ENCODE peak calls at places on chromosomes 16 and 17, in seven cellular contexts. One of them, this sample, is unnamed.

GRCh38 chr17:62704381-62704971 is 77.0 kb downstream of the MRC2 start:
- DNase-seq in AG10803: peak
- DNase-seq in transverse colon: peak
- DNase-seq in foreskin fibroblast: peak
- DNase-seq in GM23248: peak
- DNase-seq in effector memory CD4-positive, alpha-beta T cell: no peak
- DNase-seq in PC-9: peak
- DNase-seq in this sample: no peak

GRCh38 chr16:31246296-31246695 is 13.5 kb upstream of the ITGAM start:
- DNase-seq in transverse colon: no peak
- DNase-seq in foreskin fibroblast: no peak
- DNase-seq in GM23248: no peak
- DNase-seq in effector memory CD4-positive, alpha-beta T cell: no peak
- DNase-seq in AG10803: no peak
- DNase-seq in PC-9: no peak
- DNase-seq in this sample: no peak

GRCh38 chr16:84517366-84517765 is 12.9 kb upstream of the MEAK7 start:
- DNase-seq in transverse colon: no peak
- DNase-seq in GM23248: no peak
- DNase-seq in PC-9: no peak
- DNase-seq in foreskin fibroblast: no peak
- DNase-seq in effector memory CD4-positive, alpha-beta T cell: no peak
- DNase-seq in AG10803: no peak
- DNase-seq in this sample: no peak

GRCh38 chr16:66681676-66682075 is 14.9 kb downstream of the CMTM4 start:
- DNase-seq in AG10803: no peak
- DNase-seq in GM23248: no peak
- DNase-seq in foreskin fibroblast: no peak
- DNase-seq in transverse colon: no peak
- DNase-seq in effector memory CD4-positive, alpha-beta T cell: no peak
- DNase-seq in PC-9: no peak
- DNase-seq in this sample: no peak

GRCh38 chr17:16997514-16998429 is 25.9 kb upstream of the TNFRSF13B start:
- DNase-seq in effector memory CD4-positive, alpha-beta T cell: no peak
- DNase-seq in foreskin fibroblast: no peak
- DNase-seq in transverse colon: no peak
- DNase-seq in PC-9: no peak
- DNase-seq in AG10803: no peak
- DNase-seq in GM23248: no peak
- DNase-seq in this sample: no peak

GRCh38 chr17:68057531-68057952 is 22.0 kb downstream of the KPNA2 start:
- DNase-seq in PC-9: no peak
- DNase-seq in transverse colon: peak
- DNase-seq in foreskin fibroblast: no peak
- DNase-seq in AG10803: peak
- DNase-seq in GM23248: peak
- DNase-seq in effector memory CD4-positive, alpha-beta T cell: no peak
- DNase-seq in this sample: peak

GRCh38 chr16:79182618-79183017 is 417.9 kb downstream of the MAF start:
- DNase-seq in GM23248: peak
- DNase-seq in foreskin fibroblast: no peak
- DNase-seq in transverse colon: no peak
- DNase-seq in effector memory CD4-positive, alpha-beta T cell: no peak
- DNase-seq in AG10803: no peak
- DNase-seq in PC-9: no peak
- DNase-seq in this sample: no peak

GRCh38 chr16:9177861-9178260 is 86.4 kb downstream of the HAPSTR1 start:
- DNase-seq in GM23248: no peak
- DNase-seq in effector memory CD4-positive, alpha-beta T cell: no peak
- DNase-seq in AG10803: no peak
- DNase-seq in transverse colon: no peak
- DNase-seq in foreskin fibroblast: no peak
- DNase-seq in PC-9: no peak
- DNase-seq in this sample: no peak

GRCh38 chr16:57184113-57184512 is 1.7 kb downstream of the PSME3IP1 start:
- DNase-seq in PC-9: no peak
- DNase-seq in foreskin fibroblast: no peak
- DNase-seq in AG10803: no peak
- DNase-seq in effector memory CD4-positive, alpha-beta T cell: no peak
- DNase-seq in GM23248: no peak
- DNase-seq in transverse colon: no peak
- DNase-seq in this sample: no peak

GRCh38 chr17:14205992-14206461 is 30.6 kb downstream of the CDRT15 start:
- DNase-seq in AG10803: no peak
- DNase-seq in transverse colon: peak
- DNase-seq in GM23248: no peak
- DNase-seq in effector memory CD4-positive, alpha-beta T cell: peak
- DNase-seq in foreskin fibroblast: no peak
- DNase-seq in PC-9: peak
- DNase-seq in this sample: no peak

GRCh38 chr16:4800290-4801041 is 2.0 kb downstream of the ROGDI start:
- DNase-seq in effector memory CD4-positive, alpha-beta T cell: no peak
- DNase-seq in transverse colon: peak
- DNase-seq in AG10803: no peak
- DNase-seq in PC-9: no peak
- DNase-seq in foreskin fibroblast: no peak
- DNase-seq in GM23248: no peak
- DNase-seq in this sample: no peak

GRCh38 chr17:8887834-8888703 is 20.6 kb upstream of the PIK3R6 start:
- DNase-seq in PC-9: no peak
- DNase-seq in AG10803: peak
- DNase-seq in transverse colon: no peak
- DNase-seq in GM23248: peak
- DNase-seq in effector memory CD4-positive, alpha-beta T cell: no peak
- DNase-seq in foreskin fibroblast: peak
- DNase-seq in this sample: no peak

GRCh38 chr16:15757630-15758251 is 99.1 kb downstream of the MYH11 start:
- DNase-seq in PC-9: no peak
- DNase-seq in effector memory CD4-positive, alpha-beta T cell: no peak
- DNase-seq in foreskin fibroblast: no peak
- DNase-seq in AG10803: no peak
- DNase-seq in transverse colon: no peak
- DNase-seq in GM23248: no peak
- DNase-seq in this sample: peak

GRCh38 chr16:24921229-24921628 is 75.5 kb downstream of the SLC5A11 start:
- DNase-seq in effector memory CD4-positive, alpha-beta T cell: no peak
- DNase-seq in PC-9: no peak
- DNase-seq in GM23248: no peak
- DNase-seq in foreskin fibroblast: no peak
- DNase-seq in AG10803: no peak
- DNase-seq in transverse colon: no peak
- DNase-seq in this sample: no peak

GRCh38 chr17:18261146-18261515 is 669 bp downstream of the MIEF2 start:
- DNase-seq in foreskin fibroblast: peak
- DNase-seq in PC-9: peak
- DNase-seq in transverse colon: peak
- DNase-seq in effector memory CD4-positive, alpha-beta T cell: no peak
- DNase-seq in GM23248: peak
- DNase-seq in AG10803: peak
- DNase-seq in this sample: no peak

DNA sequence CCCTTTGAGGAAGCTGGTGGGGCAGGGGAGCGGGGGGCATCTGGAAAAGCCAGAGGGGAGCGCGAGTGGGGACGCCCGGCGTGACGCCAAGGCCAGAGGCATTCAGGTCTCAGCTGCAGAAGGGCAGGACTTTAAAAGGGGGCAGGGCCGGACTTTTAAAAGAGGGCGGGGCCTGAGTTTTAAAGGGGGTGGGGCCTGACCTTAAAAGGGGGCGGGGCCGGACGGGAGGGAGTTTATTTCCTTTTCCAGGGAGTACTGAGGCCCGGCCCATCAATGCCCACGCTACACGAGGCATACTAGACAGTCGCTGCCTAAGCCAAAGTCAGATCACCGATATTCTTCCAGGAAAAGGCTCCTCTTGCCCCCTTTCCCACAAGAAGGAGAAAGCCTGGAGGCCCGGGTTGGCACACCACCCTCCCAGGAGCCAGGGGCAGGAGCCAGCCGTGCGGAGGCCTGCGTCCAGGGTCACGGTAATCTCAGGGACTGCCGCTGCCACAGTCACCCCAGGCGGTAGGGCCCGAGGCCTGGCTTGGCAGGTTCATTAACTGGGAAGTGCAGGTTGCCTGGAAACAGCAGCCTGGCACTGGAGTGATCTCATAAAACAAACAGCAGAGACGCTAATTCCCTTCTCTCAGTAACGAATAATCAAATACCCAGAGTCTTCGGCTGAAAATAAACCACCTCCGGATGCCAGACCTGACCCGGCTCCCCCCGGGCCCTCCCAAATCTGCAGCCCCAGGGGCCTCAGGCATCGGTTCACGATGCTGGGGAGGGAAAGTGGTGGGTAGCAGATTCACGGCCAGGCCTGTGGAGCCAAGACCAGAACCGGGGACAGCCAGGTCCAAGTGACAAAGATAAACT is 90.7 kb downstream of the TIMM22 start:
- DNase-seq in effector memory CD4-positive, alpha-beta T cell: no peak
- DNase-seq in PC-9: peak
- DNase-seq in foreskin fibroblast: no peak
- DNase-seq in transverse colon: peak
- DNase-seq in GM23248: peak
- DNase-seq in AG10803: peak
- DNase-seq in this sample: no peak
- H3K4me3 ChIP-seq in effector memory CD4-positive, alpha-beta T cell: no peak
- H3K4me3 ChIP-seq in PC-9: peak
- H3K4me3 ChIP-seq in foreskin fibroblast: no peak
- H3K4me3 ChIP-seq in transverse colon: no peak
- H3K4me3 ChIP-seq in GM23248: no peak
- H3K4me3 ChIP-seq in AG10803: no peak
- H3K4me3 ChIP-seq in this sample: no peak

GRCh38 chr17:75827291-75828050 is 16.7 kb downstream of the UNC13D start:
- DNase-seq in transverse colon: peak
- DNase-seq in GM23248: peak
- DNase-seq in PC-9: no peak
- DNase-seq in foreskin fibroblast: peak
- DNase-seq in effector memory CD4-positive, alpha-beta T cell: peak
- DNase-seq in AG10803: peak
- DNase-seq in this sample: no peak
- H3K4me3 ChIP-seq in transverse colon: no peak
- H3K4me3 ChIP-seq in GM23248: peak
- H3K4me3 ChIP-seq in PC-9: no peak
- H3K4me3 ChIP-seq in foreskin fibroblast: no peak
- H3K4me3 ChIP-seq in effector memory CD4-positive, alpha-beta T cell: no peak
- H3K4me3 ChIP-seq in AG10803: peak
- H3K4me3 ChIP-seq in this sample: no peak

DNA sequence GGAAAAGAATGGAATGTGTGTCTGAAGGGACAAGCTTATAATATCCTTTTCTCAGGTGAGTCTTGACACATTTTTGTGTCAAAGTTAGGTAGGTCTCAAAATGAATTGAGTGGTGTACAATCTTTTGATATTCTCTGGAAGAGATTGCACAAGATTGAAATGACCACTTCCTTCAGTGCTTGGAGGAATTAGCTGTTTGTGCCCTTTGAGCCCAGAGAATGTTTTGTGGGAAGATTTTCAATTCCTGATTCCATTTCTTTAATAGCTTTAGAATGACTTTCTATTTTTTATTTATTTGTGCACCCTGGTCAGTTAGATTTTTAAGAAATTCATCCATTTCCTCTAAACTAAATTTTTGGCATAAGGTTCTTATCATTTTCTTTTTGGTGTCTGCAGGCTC is 1.6 kb upstream of the CCL13 start:
- DNase-seq in PC-9: no peak
- DNase-seq in effector memory CD4-positive, alpha-beta T cell: no peak
- DNase-seq in transverse colon: no peak
- DNase-seq in AG10803: peak
- DNase-seq in foreskin fibroblast: peak
- DNase-seq in GM23248: peak
- DNase-seq in this sample: no peak
- H3K4me3 ChIP-seq in PC-9: no peak
- H3K4me3 ChIP-seq in effector memory CD4-positive, alpha-beta T cell: no peak
- H3K4me3 ChIP-seq in transverse colon: no peak
- H3K4me3 ChIP-seq in AG10803: no peak
- H3K4me3 ChIP-seq in foreskin fibroblast: no peak
- H3K4me3 ChIP-seq in GM23248: no peak
- H3K4me3 ChIP-seq in this sample: no peak

GRCh38 chr16:28166394-28167208 is 45.2 kb downstream of the XPO6 start:
- DNase-seq in effector memory CD4-positive, alpha-beta T cell: no peak
- DNase-seq in transverse colon: no peak
- DNase-seq in GM23248: peak
- DNase-seq in AG10803: no peak
- DNase-seq in foreskin fibroblast: peak
- DNase-seq in PC-9: peak
- DNase-seq in this sample: no peak
- H3K4me3 ChIP-seq in effector memory CD4-positive, alpha-beta T cell: no peak
- H3K4me3 ChIP-seq in transverse colon: no peak
- H3K4me3 ChIP-seq in GM23248: no peak
- H3K4me3 ChIP-seq in AG10803: no peak
- H3K4me3 ChIP-seq in foreskin fibroblast: no peak
- H3K4me3 ChIP-seq in PC-9: peak
- H3K4me3 ChIP-seq in this sample: no peak

GRCh38 chr17:49496183-49496865 is 1.2 kb downstream of the NGFR start:
- DNase-seq in PC-9: no peak
- DNase-seq in transverse colon: peak
- DNase-seq in AG10803: peak
- DNase-seq in effector memory CD4-positive, alpha-beta T cell: peak
- DNase-seq in GM23248: peak
- DNase-seq in foreskin fibroblast: peak
- DNase-seq in this sample: no peak

GRCh38 chr17:49496866-49497146 is 1.7 kb downstream of the NGFR start:
- DNase-seq in transverse colon: no peak
- DNase-seq in AG10803: no peak
- DNase-seq in PC-9: no peak
- DNase-seq in effector memory CD4-positive, alpha-beta T cell: no peak
- DNase-seq in GM23248: peak
- DNase-seq in foreskin fibroblast: no peak
- DNase-seq in this sample: no peak

GRCh38 chr17:49495842-49496182 is 719 bp downstream of the NGFR start:
- DNase-seq in foreskin fibroblast: no peak
- DNase-seq in PC-9: no peak
- DNase-seq in transverse colon: no peak
- DNase-seq in effector memory CD4-positive, alpha-beta T cell: no peak
- DNase-seq in GM23248: no peak
- DNase-seq in AG10803: no peak
- DNase-seq in this sample: no peak

GRCh38 chr17:49494937-49495841 is at the start of gene NGFR:
- DNase-seq in PC-9: no peak
- DNase-seq in GM23248: peak
- DNase-seq in foreskin fibroblast: peak
- DNase-seq in AG10803: no peak
- DNase-seq in transverse colon: peak
- DNase-seq in effector memory CD4-positive, alpha-beta T cell: peak
- DNase-seq in this sample: peak

DNA sequence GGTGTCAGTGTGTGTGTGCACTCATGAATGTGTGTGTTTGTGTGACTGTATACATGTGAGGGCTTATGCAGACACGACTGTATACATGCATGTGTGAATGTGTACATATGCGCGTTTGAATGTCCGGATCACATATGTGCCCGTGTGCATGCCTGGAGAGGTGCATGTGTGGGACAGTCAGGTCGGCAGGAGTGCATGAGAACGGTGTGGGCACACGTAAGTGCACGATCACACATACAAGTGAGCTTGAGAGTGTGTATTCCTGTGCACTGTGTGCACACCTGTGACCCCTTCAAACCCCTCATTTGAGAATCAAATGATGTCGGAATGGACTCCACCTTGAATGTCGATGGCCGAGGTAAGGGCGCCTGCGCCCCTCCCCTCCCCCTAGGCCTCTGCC is 694 bp upstream of the NGFR start:
- DNase-seq in PC-9: no peak
- DNase-seq in effector memory CD4-positive, alpha-beta T cell: no peak
- DNase-seq in foreskin fibroblast: no peak
- DNase-seq in AG10803: no peak
- DNase-seq in transverse colon: no peak
- DNase-seq in GM23248: no peak
- DNase-seq in this sample: no peak
- H3K4me3 ChIP-seq in PC-9: no peak
- H3K4me3 ChIP-seq in effector memory CD4-positive, alpha-beta T cell: no peak
- H3K4me3 ChIP-seq in foreskin fibroblast: no peak
- H3K4me3 ChIP-seq in AG10803: no peak
- H3K4me3 ChIP-seq in transverse colon: no peak
- H3K4me3 ChIP-seq in GM23248: no peak
- H3K4me3 ChIP-seq in this sample: no peak

GRCh38 chr17:3963214-3964201 is 729 bp downstream of the ATP2A3 start:
- DNase-seq in effector memory CD4-positive, alpha-beta T cell: peak
- DNase-seq in foreskin fibroblast: no peak
- DNase-seq in transverse colon: peak
- DNase-seq in GM23248: no peak
- DNase-seq in AG10803: no peak
- DNase-seq in PC-9: no peak
- DNase-seq in this sample: peak
- H3K4me3 ChIP-seq in effector memory CD4-positive, alpha-beta T cell: peak
- H3K4me3 ChIP-seq in foreskin fibroblast: no peak
- H3K4me3 ChIP-seq in transverse colon: peak
- H3K4me3 ChIP-seq in GM23248: no peak
- H3K4me3 ChIP-seq in AG10803: no peak
- H3K4me3 ChIP-seq in PC-9: no peak
- H3K4me3 ChIP-seq in this sample: peak

This sample was measured in Jurkat, Clone E6-1.